ENCODE peak calls at places on chromosomes 16 and 17, in four cellular contexts. One of them, this sample, is unnamed.

GRCh38 chr17:6463616-6464445 is 19.6 kb downstream of the PIMREG start:
- DNase-seq in AG10803: no peak
- DNase-seq in fibroblast of lung: no peak
- DNase-seq in lower leg skin: no peak
- DNase-seq in this sample: peak

GRCh38 chr17:6079155-6079554 is 9.0 kb downstream of the WSCD1 start:
- DNase-seq in fibroblast of lung: peak
- DNase-seq in AG10803: no peak
- DNase-seq in lower leg skin: no peak
- DNase-seq in this sample: no peak

GRCh38 chr16:11303405-11304138 is 22.4 kb upstream of the PRM1 start:
- DNase-seq in lower leg skin: no peak
- DNase-seq in fibroblast of lung: no peak
- DNase-seq in AG10803: no peak
- DNase-seq in this sample: no peak

GRCh38 chr17:19486351-19487008 is 47.2 kb upstream of the SLC47A1 start:
- DNase-seq in AG10803: no peak
- DNase-seq in lower leg skin: no peak
- DNase-seq in fibroblast of lung: no peak
- DNase-seq in this sample: no peak

GRCh38 chr17:32958418-32958817 is 30.5 kb downstream of the TMEM98 start:
- DNase-seq in lower leg skin: no peak
- DNase-seq in AG10803: peak
- DNase-seq in fibroblast of lung: no peak
- DNase-seq in this sample: no peak

GRCh38 chr17:2063306-2064146 is 8.6 kb downstream of the HIC1 start:
- DNase-seq in AG10803: peak
- DNase-seq in lower leg skin: no peak
- DNase-seq in fibroblast of lung: peak
- DNase-seq in this sample: no peak

GRCh38 chr17:2374549-2375285 is 26.1 kb downstream of the MNT start:
- DNase-seq in lower leg skin: no peak
- DNase-seq in AG10803: no peak
- DNase-seq in fibroblast of lung: no peak
- DNase-seq in this sample: no peak

GRCh38 chr17:726331-726919 is 6.0 kb upstream of the TLCD3A start:
- DNase-seq in fibroblast of lung: no peak
- DNase-seq in AG10803: no peak
- DNase-seq in lower leg skin: no peak
- DNase-seq in this sample: no peak

GRCh38 chr16:76906552-76906951 is 284.4 kb upstream of the MON1B start:
- DNase-seq in AG10803: no peak
- DNase-seq in lower leg skin: no peak
- DNase-seq in fibroblast of lung: no peak
- DNase-seq in this sample: no peak

GRCh38 chr16:85763616-85764015 is 12.7 kb upstream of the C16orf74 start:
- DNase-seq in AG10803: no peak
- DNase-seq in fibroblast of lung: no peak
- DNase-seq in lower leg skin: no peak
- DNase-seq in this sample: no peak
- TF ChIP-seq CTCF in AG10803: no peak
- TF ChIP-seq CTCF in fibroblast of lung: no peak
- TF ChIP-seq CTCF in lower leg skin: no peak
- TF ChIP-seq CTCF in this sample: no peak

GRCh38 chr17:48307814-48308411 is 122.1 kb downstream of the SKAP1 start:
- DNase-seq in lower leg skin: peak
- DNase-seq in AG10803: peak
- DNase-seq in fibroblast of lung: peak
- DNase-seq in this sample: no peak
- TF ChIP-seq CTCF in lower leg skin: no peak
- TF ChIP-seq CTCF in AG10803: peak
- TF ChIP-seq CTCF in fibroblast of lung: peak
- TF ChIP-seq CTCF in this sample: peak

GRCh38 chr17:81393684-81394376 is 1.4 kb upstream of the BAHCC1 start:
- DNase-seq in lower leg skin: peak
- DNase-seq in fibroblast of lung: peak
- DNase-seq in AG10803: peak
- DNase-seq in this sample: peak
- TF ChIP-seq CTCF in lower leg skin: no peak
- TF ChIP-seq CTCF in fibroblast of lung: peak
- TF ChIP-seq CTCF in AG10803: peak
- TF ChIP-seq CTCF in this sample: no peak

GRCh38 chr17:62109378-62109902 is 44.4 kb upstream of the MED13 start:
- DNase-seq in fibroblast of lung: peak
- DNase-seq in AG10803: peak
- DNase-seq in lower leg skin: no peak
- DNase-seq in this sample: no peak
- TF ChIP-seq CTCF in fibroblast of lung: peak
- TF ChIP-seq CTCF in AG10803: peak
- TF ChIP-seq CTCF in lower leg skin: no peak
- TF ChIP-seq CTCF in this sample: peak

GRCh38 chr16:24344791-24345190 is 88.7 kb downstream of the CACNG3 start:
- DNase-seq in AG10803: no peak
- DNase-seq in lower leg skin: no peak
- DNase-seq in fibroblast of lung: no peak
- DNase-seq in this sample: no peak
- TF ChIP-seq CTCF in AG10803: no peak
- TF ChIP-seq CTCF in lower leg skin: no peak
- TF ChIP-seq CTCF in fibroblast of lung: no peak
- TF ChIP-seq CTCF in this sample: no peak

This sample was measured in CD14-positive monocyte.